ENCODE peak calls at places on chromosomes 7 and 10, in eight cellular contexts. One of them, this sample, is unnamed. For H3K27me3, the result is how much of the 10 kb centered on the place peaks cover.

GRCh38 chr10:43206391-43207235 is 60.3 kb downstream of the RASGEF1A start:
- DNase-seq in psoas muscle: peak
- DNase-seq in endothelial cell of umbilical vein: no peak
- DNase-seq in H1: no peak
- DNase-seq in astrocyte: no peak
- DNase-seq in SK-N-SH: peak
- DNase-seq in heart left ventricle: peak
- DNase-seq in left ventricle myocardium inferior: peak
- DNase-seq in this sample: peak

GRCh38 chr7:134421998-134422397 is 36.9 kb downstream of the AKR1B1 start:
- DNase-seq in psoas muscle: no peak
- DNase-seq in endothelial cell of umbilical vein: peak
- DNase-seq in H1: no peak
- DNase-seq in astrocyte: no peak
- DNase-seq in SK-N-SH: no peak
- DNase-seq in heart left ventricle: no peak
- DNase-seq in left ventricle myocardium inferior: no peak
- DNase-seq in this sample: no peak

GRCh38 chr7:76234931-76235441 is 33.3 kb downstream of the SRRM3 start:
- DNase-seq in psoas muscle: peak
- DNase-seq in endothelial cell of umbilical vein: peak
- DNase-seq in H1: peak
- DNase-seq in astrocyte: peak
- DNase-seq in SK-N-SH: peak
- DNase-seq in heart left ventricle: peak
- DNase-seq in left ventricle myocardium inferior: peak
- DNase-seq in this sample: peak

GRCh38 chr7:27835408-27835807 is 95.4 kb downstream of the TAX1BP1 start:
- DNase-seq in psoas muscle: no peak
- DNase-seq in endothelial cell of umbilical vein: peak
- DNase-seq in H1: no peak
- DNase-seq in astrocyte: no peak
- DNase-seq in SK-N-SH: no peak
- DNase-seq in heart left ventricle: no peak
- DNase-seq in left ventricle myocardium inferior: no peak
- DNase-seq in this sample: no peak

GRCh38 chr10:92342801-92343200 is 51.8 kb downstream of the MARCHF5 start:
- DNase-seq in psoas muscle: no peak
- DNase-seq in endothelial cell of umbilical vein: no peak
- DNase-seq in H1: no peak
- DNase-seq in astrocyte: peak
- DNase-seq in SK-N-SH: no peak
- DNase-seq in heart left ventricle: no peak
- DNase-seq in left ventricle myocardium inferior: no peak
- DNase-seq in this sample: no peak

GRCh38 chr7:12328888-12329770 is 74.5 kb downstream of the VWDE start:
- DNase-seq in psoas muscle: no peak
- DNase-seq in endothelial cell of umbilical vein: no peak
- DNase-seq in H1: no peak
- DNase-seq in astrocyte: no peak
- DNase-seq in SK-N-SH: no peak
- DNase-seq in heart left ventricle: no peak
- DNase-seq in left ventricle myocardium inferior: no peak
- DNase-seq in this sample: no peak

GRCh38 chr7:101829856-101830255 is 12.4 kb downstream of the CUX1 start:
- DNase-seq in psoas muscle: no peak
- DNase-seq in endothelial cell of umbilical vein: no peak
- DNase-seq in H1: no peak
- DNase-seq in astrocyte: no peak
- DNase-seq in SK-N-SH: no peak
- DNase-seq in heart left ventricle: no peak
- DNase-seq in left ventricle myocardium inferior: no peak
- DNase-seq in this sample: no peak

GRCh38 chr7:11716185-11716584 is 115.8 kb downstream of the THSD7A start:
- DNase-seq in psoas muscle: no peak
- DNase-seq in endothelial cell of umbilical vein: peak
- DNase-seq in H1: no peak
- DNase-seq in astrocyte: peak
- DNase-seq in SK-N-SH: no peak
- DNase-seq in heart left ventricle: peak
- DNase-seq in left ventricle myocardium inferior: peak
- DNase-seq in this sample: no peak

GRCh38 chr10:90302758-90303443 is 554.9 kb downstream of the HTR7 start:
- DNase-seq in psoas muscle: no peak
- DNase-seq in endothelial cell of umbilical vein: no peak
- DNase-seq in H1: no peak
- DNase-seq in astrocyte: no peak
- DNase-seq in SK-N-SH: no peak
- DNase-seq in heart left ventricle: no peak
- DNase-seq in left ventricle myocardium inferior: no peak
- DNase-seq in this sample: no peak

GRCh38 chr7:88668591-88668990 is 90.9 kb upstream of the ZNF804B start:
- DNase-seq in psoas muscle: no peak
- DNase-seq in endothelial cell of umbilical vein: no peak
- DNase-seq in H1: no peak
- DNase-seq in astrocyte: no peak
- DNase-seq in SK-N-SH: no peak
- DNase-seq in heart left ventricle: no peak
- DNase-seq in left ventricle myocardium inferior: no peak
- DNase-seq in this sample: no peak

DNA sequence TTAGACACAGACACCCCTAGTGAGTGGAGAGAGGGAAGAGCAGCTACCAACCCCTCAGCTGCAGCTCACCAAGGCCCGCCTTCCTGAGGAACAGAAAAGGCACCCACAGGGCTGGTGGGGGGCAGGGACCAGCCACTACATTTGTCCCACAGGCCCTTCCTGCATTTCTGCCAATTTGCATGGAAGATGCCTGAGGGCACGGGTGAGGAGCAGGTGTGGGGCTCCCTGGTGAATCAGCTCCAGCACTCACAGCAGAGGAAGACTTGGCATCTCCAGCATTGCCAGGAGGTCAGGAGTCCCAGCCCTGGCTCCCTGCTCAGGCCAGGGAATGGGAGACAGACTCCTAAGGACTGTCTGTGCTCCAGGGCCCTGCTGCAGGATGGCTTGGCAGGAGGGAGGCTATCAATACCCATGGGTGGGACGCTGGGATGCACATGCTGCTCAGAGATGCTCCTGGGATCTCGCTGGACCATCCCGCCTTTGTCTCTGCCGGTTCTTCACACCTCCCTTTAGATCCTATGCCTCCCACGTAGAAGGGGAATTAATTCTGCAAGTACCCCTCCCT is 109.7 kb downstream of the SLIT1 start:
- DNase-seq in psoas muscle: no peak
- DNase-seq in endothelial cell of umbilical vein: no peak
- DNase-seq in H1: no peak
- DNase-seq in astrocyte: no peak
- DNase-seq in SK-N-SH: peak
- DNase-seq in heart left ventricle: no peak
- DNase-seq in left ventricle myocardium inferior: no peak
- DNase-seq in this sample: no peak
- H3K27me3 ChIP-seq in psoas muscle: under half
- H3K27me3 ChIP-seq in endothelial cell of umbilical vein: under half
- H3K27me3 ChIP-seq in H1: under half
- H3K27me3 ChIP-seq in astrocyte: half or more
- H3K27me3 ChIP-seq in SK-N-SH: under half
- H3K27me3 ChIP-seq in heart left ventricle: under half
- H3K27me3 ChIP-seq in left ventricle myocardium inferior: half or more
- H3K27me3 ChIP-seq in this sample: under half

GRCh38 chr7:98288064-98288823 is 6.8 kb downstream of the BRI3 start:
- DNase-seq in psoas muscle: no peak
- DNase-seq in endothelial cell of umbilical vein: no peak
- DNase-seq in H1: no peak
- DNase-seq in astrocyte: no peak
- DNase-seq in SK-N-SH: peak
- DNase-seq in heart left ventricle: no peak
- DNase-seq in left ventricle myocardium inferior: no peak
- DNase-seq in this sample: no peak

GRCh38 chr7:98291717-98292116 is 10.2 kb downstream of the BRI3 start:
- DNase-seq in psoas muscle: no peak
- DNase-seq in endothelial cell of umbilical vein: no peak
- DNase-seq in H1: no peak
- DNase-seq in astrocyte: no peak
- DNase-seq in SK-N-SH: peak
- DNase-seq in heart left ventricle: no peak
- DNase-seq in left ventricle myocardium inferior: no peak
- DNase-seq in this sample: no peak

GRCh38 chr7:98286701-98287485 is 5.4 kb downstream of the BRI3 start:
- DNase-seq in psoas muscle: peak
- DNase-seq in endothelial cell of umbilical vein: no peak
- DNase-seq in H1: no peak
- DNase-seq in astrocyte: no peak
- DNase-seq in SK-N-SH: peak
- DNase-seq in heart left ventricle: no peak
- DNase-seq in left ventricle myocardium inferior: no peak
- DNase-seq in this sample: no peak

GRCh38 chr7:98287486-98287959 is 6.0 kb downstream of the BRI3 start:
- DNase-seq in psoas muscle: no peak
- DNase-seq in endothelial cell of umbilical vein: no peak
- DNase-seq in H1: peak
- DNase-seq in astrocyte: no peak
- DNase-seq in SK-N-SH: no peak
- DNase-seq in heart left ventricle: no peak
- DNase-seq in left ventricle myocardium inferior: no peak
- DNase-seq in this sample: no peak

DNA sequence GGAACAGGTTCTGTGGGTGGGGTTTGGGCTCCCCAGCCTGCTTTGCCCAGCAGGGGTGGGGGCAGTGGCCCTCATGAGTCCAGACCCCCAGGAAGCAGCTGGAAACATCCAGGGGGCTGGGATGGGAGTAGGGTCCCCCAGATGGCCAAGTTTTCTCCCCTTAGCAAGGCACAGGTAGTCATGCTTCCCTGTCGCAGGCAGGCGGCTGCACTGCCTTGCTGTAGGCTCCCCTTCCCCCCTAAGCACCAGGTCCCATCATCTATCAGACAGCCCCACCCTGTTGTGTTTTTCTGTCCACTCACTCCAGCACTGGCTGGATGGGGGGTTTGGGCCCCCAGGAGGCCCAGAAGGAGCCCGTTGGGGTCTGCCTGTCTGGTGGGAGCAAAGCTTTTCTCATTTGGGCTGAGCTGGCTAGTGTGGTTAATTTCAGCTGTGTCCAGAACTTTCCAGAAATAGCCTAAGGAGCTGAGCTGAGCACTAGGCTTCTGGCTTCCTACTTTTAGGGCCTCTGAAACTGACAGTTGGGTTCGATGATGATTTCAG is 7.9 kb downstream of the BRI3 start:
- DNase-seq in psoas muscle: no peak
- DNase-seq in endothelial cell of umbilical vein: no peak
- DNase-seq in H1: no peak
- DNase-seq in astrocyte: no peak
- DNase-seq in SK-N-SH: peak
- DNase-seq in heart left ventricle: no peak
- DNase-seq in left ventricle myocardium inferior: no peak
- DNase-seq in this sample: no peak
- TF ChIP-seq CTCF in psoas muscle: no peak
- TF ChIP-seq CTCF in endothelial cell of umbilical vein: no peak
- TF ChIP-seq CTCF in H1: no peak
- TF ChIP-seq CTCF in astrocyte: no peak
- TF ChIP-seq CTCF in SK-N-SH: no peak
- TF ChIP-seq CTCF in heart left ventricle: no peak
- TF ChIP-seq CTCF in left ventricle myocardium inferior: no peak
- TF ChIP-seq CTCF in this sample: no peak

GRCh38 chr10:33193867-33194521 is 140.5 kb downstream of the NRP1 start:
- DNase-seq in psoas muscle: no peak
- DNase-seq in endothelial cell of umbilical vein: peak
- DNase-seq in H1: no peak
- DNase-seq in astrocyte: peak
- DNase-seq in SK-N-SH: no peak
- DNase-seq in heart left ventricle: no peak
- DNase-seq in left ventricle myocardium inferior: no peak
- DNase-seq in this sample: no peak

GRCh38 chr10:33196377-33196706 is 138.1 kb downstream of the NRP1 start:
- DNase-seq in psoas muscle: no peak
- DNase-seq in endothelial cell of umbilical vein: no peak
- DNase-seq in H1: no peak
- DNase-seq in astrocyte: no peak
- DNase-seq in SK-N-SH: no peak
- DNase-seq in heart left ventricle: no peak
- DNase-seq in left ventricle myocardium inferior: no peak
- DNase-seq in this sample: no peak

GRCh38 chr10:33195608-33196376 is 138.7 kb downstream of the NRP1 start:
- DNase-seq in psoas muscle: no peak
- DNase-seq in endothelial cell of umbilical vein: peak
- DNase-seq in H1: no peak
- DNase-seq in astrocyte: peak
- DNase-seq in SK-N-SH: no peak
- DNase-seq in heart left ventricle: no peak
- DNase-seq in left ventricle myocardium inferior: no peak
- DNase-seq in this sample: no peak

GRCh38 chr10:33190406-33190805 is 144.1 kb downstream of the NRP1 start:
- DNase-seq in psoas muscle: no peak
- DNase-seq in endothelial cell of umbilical vein: no peak
- DNase-seq in H1: no peak
- DNase-seq in astrocyte: peak
- DNase-seq in SK-N-SH: no peak
- DNase-seq in heart left ventricle: no peak
- DNase-seq in left ventricle myocardium inferior: no peak
- DNase-seq in this sample: no peak

DNA sequence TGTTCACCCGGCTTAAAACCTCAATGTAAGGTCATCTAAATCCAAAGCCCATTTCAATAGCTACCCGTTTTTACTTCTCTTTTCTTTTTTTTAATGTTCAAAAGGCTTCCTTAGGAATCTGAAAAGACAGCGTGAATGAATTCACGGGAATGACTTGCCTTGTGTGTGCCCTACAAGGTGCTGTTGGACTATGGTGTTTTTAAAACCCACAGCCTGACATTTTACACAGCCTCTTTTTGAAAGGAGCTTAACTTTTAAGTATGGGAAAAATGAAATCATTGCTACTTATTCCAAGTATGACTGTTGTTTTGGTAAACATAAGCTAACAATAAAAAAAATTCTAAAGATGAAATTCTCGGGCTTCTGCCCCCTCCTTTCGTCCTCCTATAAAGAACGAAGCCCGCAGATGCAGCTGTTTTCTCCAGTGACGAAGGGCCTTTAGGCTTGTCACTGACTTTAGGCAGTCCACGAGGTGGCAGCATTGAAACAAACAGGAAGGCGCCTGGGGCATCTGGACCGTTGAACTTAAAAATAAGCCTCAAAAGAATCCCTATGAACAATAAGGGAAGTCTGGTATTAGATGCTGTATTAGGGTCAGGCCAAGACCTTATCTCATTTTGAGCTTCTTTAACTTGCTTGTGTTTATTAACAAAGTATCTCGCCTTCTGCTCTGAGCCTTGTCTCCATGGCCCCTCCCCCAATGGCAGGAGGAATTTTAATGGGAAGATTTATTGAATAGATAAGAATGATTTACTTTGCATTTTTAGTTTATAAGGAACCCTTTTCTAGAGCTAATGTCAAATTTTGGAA is 141.2 kb downstream of the NRP1 start:
- DNase-seq in psoas muscle: peak
- DNase-seq in endothelial cell of umbilical vein: peak
- DNase-seq in H1: peak
- DNase-seq in astrocyte: peak
- DNase-seq in SK-N-SH: peak
- DNase-seq in heart left ventricle: peak
- DNase-seq in left ventricle myocardium inferior: peak
- DNase-seq in this sample: peak
- H3K27ac ChIP-seq in psoas muscle: peak
- H3K27ac ChIP-seq in endothelial cell of umbilical vein: peak
- H3K27ac ChIP-seq in H1: no peak
- H3K27ac ChIP-seq in astrocyte: peak
- H3K27ac ChIP-seq in SK-N-SH: peak
- H3K27ac ChIP-seq in heart left ventricle: peak
- H3K27ac ChIP-seq in left ventricle myocardium inferior: peak
- H3K27ac ChIP-seq in this sample: no peak

GRCh38 chr10:132392184-132392800 is 4.7 kb upstream of the PWWP2B start:
- DNase-seq in psoas muscle: no peak
- DNase-seq in endothelial cell of umbilical vein: no peak
- DNase-seq in H1: no peak
- DNase-seq in astrocyte: no peak
- DNase-seq in SK-N-SH: no peak
- DNase-seq in heart left ventricle: no peak
- DNase-seq in left ventricle myocardium inferior: no peak
- DNase-seq in this sample: no peak
- H3K27me3 ChIP-seq in psoas muscle: under half
- H3K27me3 ChIP-seq in endothelial cell of umbilical vein: under half
- H3K27me3 ChIP-seq in H1: under half
- H3K27me3 ChIP-seq in astrocyte: under half
- H3K27me3 ChIP-seq in SK-N-SH: under half
- H3K27me3 ChIP-seq in heart left ventricle: under half
- H3K27me3 ChIP-seq in left ventricle myocardium inferior: under half
- H3K27me3 ChIP-seq in this sample: under half